ENCODE peak calls at places on chromosomes 5 and 9, in four cellular contexts. B is stimulated activated CD4-positive, alpha-beta T cell treated with anti-CD3 and anti-CD28 coated beads, Interleukin-12 subunit alpha, Interleukin-12 subunit beta, amount 100 ng/mL, for 4 hours; V is T-helper 2 cell; O is tibial artery. D is an unnamed sample.

GRCh38 chr5:150043657-150044333 is 42.6 kb downstream of the CSF1R start:
- DNase-seq in B (no peak), V (no peak), O (no peak), D (no peak)

GRCh38 chr5:133387091-133387490 is 225.2 kb downstream of the FSTL4 start:
- DNase-seq in B (no peak), V (no peak), O (no peak), D (no peak)

GRCh38 chr5:142108432-142109355 is at the start of gene NDFIP1:
- DNase-seq in B (peak; percentile 79), V (peak; percentile 66), O (peak; percentile 85), D (peak; percentile 47)

GRCh38 chr9:28264368-28264767 is 691.1 kb upstream of the C9orf72 start:
- DNase-seq in B (no peak), V (no peak), O (no peak), D (no peak)

GRCh38 chr9:87587864-87588263 is 90.2 kb downstream of the DAPK1 start:
- DNase-seq in B (no peak), V (no peak), O (no peak), D (no peak)

GRCh38 chr9:127451681-127452480 is 571 bp downstream of the LRSAM1 start:
- DNase-seq in B (peak; percentile 39), V (no peak), O (no peak), D (peak; percentile 70)

GRCh38 chr5:150781706-150782614 is 3.4 kb downstream of the SMIM3 start:
- DNase-seq in B (no peak), V (no peak), O (peak; percentile 86), D (peak; percentile 63)

GRCh38 chr9:95048225-95049087 is 269.1 kb downstream of the FANCC start:
- DNase-seq in B (peak; percentile 60), V (peak; percentile 27), O (peak; percentile 53), D (peak; percentile 74)

GRCh38 chr5:171585981-171586380 is 166.5 kb downstream of the FGF18 start:
- DNase-seq in B (no peak), V (no peak), O (no peak), D (no peak)

GRCh38 chr5:1793966-1794895 is 5.4 kb downstream of the MRPL36 start:
- DNase-seq in B (no peak), V (no peak), O (peak; percentile 18), D (no peak)

GRCh38 chr5:140575309-140575708 is 10.7 kb downstream of the SLC35A4 start:
- DNase-seq in B (no peak), V (no peak), O (peak; percentile 61), D (no peak)

GRCh38 chr5:117945261-117945660 is 1043.1 kb downstream of the DTWD2 start:
- DNase-seq in B (no peak), V (no peak), O (no peak), D (no peak)

GRCh38 chr5:117623042-117623815 is 1048.6 kb upstream of the SEMA6A start:
- DNase-seq in B (no peak), V (no peak), O (no peak), D (no peak)

GRCh38 chr5:178420424-178420823 is 169.8 kb downstream of the COL23A1 start:
- DNase-seq in B (no peak), V (no peak), O (no peak), D (no peak)

GRCh38 chr5:19855031-19855430 is 133.0 kb downstream of the CDH18 start:
- DNase-seq in B (no peak), V (no peak), O (no peak), D (no peak)

GRCh38 chr9:1619915-1620705 is 395.0 kb upstream of the SMARCA2 start:
- DNase-seq in B (no peak), V (no peak), O (no peak), D (no peak)

GRCh38 chr5:34486160-34486765 is 169.9 kb upstream of the RAI14 start:
- DNase-seq in B (peak; percentile 66), V (peak; percentile 13), O (peak; percentile 81), D (peak; percentile 94)

GRCh38 chr5:72608297-72608696 is 101.1 kb upstream of the ZNF366 start:
- DNase-seq in B (no peak), V (no peak), O (no peak), D (no peak)

GRCh38 chr9:746661-747434 is 94.6 kb upstream of the DMRT1 start:
- DNase-seq in B (no peak), V (no peak), O (no peak), D (no peak)

GRCh38 chr9:82489579-82489915 is 501.0 kb downstream of the SPATA31D1 start:
- DNase-seq in B (no peak), V (no peak), O (no peak), D (no peak)

GRCh38 chr9:88905506-88905905 is 85.8 kb upstream of the S1PR3 start:
- DNase-seq in B (no peak), V (no peak), O (no peak), D (no peak)

GRCh38 chr5:139688712-139689413 is 40.7 kb downstream of the CXXC5 start:
- DNase-seq in B (no peak), V (no peak), O (no peak), D (no peak)

GRCh38 chr5:132487841-132488555 is 2.6 kb downstream of the IRF1 start:
- DNase-seq in B (no peak), V (no peak), O (no peak), D (peak; percentile 61)

GRCh38 chr5:178699854-178700253 is 30.6 kb downstream of the ZNF354A start:
- DNase-seq in B (no peak), V (no peak), O (no peak), D (no peak)

GRCh38 chr5:61809651-61810050 is 477.6 kb downstream of the ZSWIM6 start:
- DNase-seq in B (no peak), V (no peak), O (no peak), D (no peak)

GRCh38 chr5:69368458-69369368 is 607 bp downstream of the AK6 start:
- DNase-seq in B (no peak), V (no peak), O (no peak), D (no peak)

GRCh38 chr5:178205010-178205748 is 846 bp downstream of the HNRNPAB start:
- DNase-seq in B (peak; percentile 73), V (peak; percentile 46), O (peak; percentile 83), D (no peak)

GRCh38 chr9:69134412-69134811 is 39.7 kb upstream of the TJP2 start:
- DNase-seq in B (no peak), V (no peak), O (no peak), D (no peak)

GRCh38 chr5:92780057-92780456 is 801.0 kb downstream of the NR2F1-AS1 start:
- DNase-seq in B (no peak), V (no peak), O (no peak), D (no peak)

GRCh38 chr9:72203205-72203803 is 54.1 kb downstream of the GDA start:
- DNase-seq in B (no peak), V (no peak), O (no peak), D (no peak)

GRCh38 chr9:134589748-134590147 is 51.9 kb upstream of the COL5A1 start:
- DNase-seq in B (no peak), V (no peak), O (no peak), D (no peak)

GRCh38 chr9:124037790-124038189 is 26.2 kb downstream of the LHX2 start:
- DNase-seq in B (no peak), V (no peak), O (no peak), D (no peak)

GRCh38 chr5:109411627-109412026 is 1.9 kb upstream of the PJA2 start:
- DNase-seq in B (no peak), V (no peak), O (no peak), D (no peak)

GRCh38 chr9:16106211-16106610 is 553.4 kb downstream of the CCDC171 start:
- DNase-seq in B (no peak), V (no peak), O (no peak), D (no peak)

GRCh38 chr9:10604927-10605326 is 7.9 kb downstream of the PTPRD start:
- DNase-seq in B (no peak), V (no peak), O (no peak), D (no peak)

GRCh38 chr5:168305281-168305680 is 13.8 kb downstream of the WWC1 start:
- DNase-seq in B (no peak), V (no peak), O (no peak), D (no peak)

GRCh38 chr9:130461218-130461630 is 16.5 kb downstream of the ASS1 start:
- DNase-seq in B (peak; percentile 74), V (peak; percentile 60), O (no peak), D (no peak)

GRCh38 chr5:177983763-177984564 is 12.1 kb downstream of the PROP1 start:
- DNase-seq in B (no peak), V (no peak), O (no peak), D (no peak)